ENCODE peak calls at places on chromosomes 6 and 20, in six cellular contexts. Z is effector memory CD4-positive, alpha-beta T cell; M is EL; W is CD8-positive, alpha-beta memory T cell; D is RPMI7951; L is Kasumi-1. N is an unnamed sample.

GRCh38 chr6:25242567-25242966 is 36.6 kb upstream of the CARMIL1 start:
- DNase-seq in L (no peak), M (no peak), W (no peak), Z (no peak), D (no peak), N (no peak)

GRCh38 chr20:64166712-64167615 is 2.7 kb downstream of the MYT1 start:
- DNase-seq in Z (no peak), M (no peak), D (no peak), L (no peak), W (no peak), N (no peak)

GRCh38 chr6:16800942-16801341 is 39.7 kb upstream of the ATXN1 start:
- DNase-seq in Z (no peak), M (peak; percentile 41), L (peak; percentile 9), D (peak; percentile 60), W (no peak), N (peak; percentile 31)

GRCh38 chr6:33812669-33813068 is 8.9 kb upstream of the MLN start:
- DNase-seq in D (peak; percentile 56), L (peak; percentile 46), M (peak; percentile 45), Z (no peak), W (no peak), N (peak; percentile 65)

GRCh38 chr6:3227363-3228045 is at the start of gene TUBB2B:
- DNase-seq in Z (no peak), M (peak; percentile 48), D (no peak), W (no peak), L (no peak), N (peak; percentile 24)

GRCh38 chr6:103122766-103123601 is 1729.5 kb downstream of the GRIK2 start:
- DNase-seq in M (peak; percentile 58), L (peak; percentile 77), Z (no peak), W (no peak), D (peak; percentile 8), N (peak; percentile 67)

GRCh38 chr20:44590980-44591778 is 8.8 kb downstream of the PKIG start:
- DNase-seq in L (no peak), M (no peak), Z (no peak), W (no peak), D (no peak), N (no peak)

GRCh38 chr6:166006593-166007301 is 160.9 kb downstream of the TBXT start:
- DNase-seq in M (peak; percentile 64), Z (no peak), L (no peak), W (no peak), D (peak; percentile 68), N (peak; percentile 69)

GRCh38 chr20:46838002-46838401 is 56.6 kb upstream of the EYA2 start:
- DNase-seq in W (no peak), D (no peak), M (no peak), Z (no peak), L (no peak), N (no peak)

GRCh38 chr6:43096451-43097097 is 20.5 kb downstream of the PTK7 start:
- DNase-seq in M (peak; percentile 96), Z (no peak), L (no peak), W (no peak), D (peak; percentile 88), N (peak; percentile 84)

GRCh38 chr20:63052571-63053429 is 46.0 kb upstream of the BHLHE23 start:
- DNase-seq in M (no peak), Z (no peak), W (no peak), L (no peak), D (no peak), N (no peak)

GRCh38 chr20:5150226-5151076 is 23.6 kb downstream of the CDS2 start:
- DNase-seq in L (no peak), Z (no peak), W (no peak), D (peak; percentile 70), M (peak; percentile 46), N (peak; percentile 48)

GRCh38 chr6:126724821-126725220 is 384.9 kb downstream of the CENPW start:
- DNase-seq in Z (no peak), L (no peak), M (no peak), W (no peak), D (no peak), N (no peak)